ENCODE peak calls at places on chromosome 2, in eight cellular contexts. One of them, this sample, is unnamed. For H3K36me3, the result is how much of the 10 kb centered on the place peaks cover.

GRCh38 chr2:42030829-42031228 is 17.0 kb upstream of the PKDCC start:
- DNase-seq in CD4-positive, alpha-beta memory T cell: no peak
- DNase-seq in heart right ventricle: no peak
- DNase-seq in prostate gland: no peak
- DNase-seq in pancreas: no peak
- DNase-seq in PC-9: no peak
- DNase-seq in IMR-90: no peak
- DNase-seq in cardiac muscle cell: no peak
- DNase-seq in this sample: no peak

GRCh38 chr2:68714866-68715265 is 19.7 kb upstream of the ARHGAP25 start:
- DNase-seq in CD4-positive, alpha-beta memory T cell: no peak
- DNase-seq in heart right ventricle: peak
- DNase-seq in prostate gland: no peak
- DNase-seq in pancreas: no peak
- DNase-seq in PC-9: no peak
- DNase-seq in IMR-90: no peak
- DNase-seq in cardiac muscle cell: no peak
- DNase-seq in this sample: peak

GRCh38 chr2:108633379-108633778 is 85.9 kb upstream of the RANBP2 start:
- DNase-seq in CD4-positive, alpha-beta memory T cell: no peak
- DNase-seq in heart right ventricle: no peak
- DNase-seq in prostate gland: no peak
- DNase-seq in pancreas: no peak
- DNase-seq in PC-9: no peak
- DNase-seq in IMR-90: no peak
- DNase-seq in cardiac muscle cell: no peak
- DNase-seq in this sample: no peak

GRCh38 chr2:2793925-2794324 is 462.9 kb upstream of the MYT1L start:
- DNase-seq in CD4-positive, alpha-beta memory T cell: no peak
- DNase-seq in heart right ventricle: no peak
- DNase-seq in prostate gland: no peak
- DNase-seq in pancreas: no peak
- DNase-seq in PC-9: no peak
- DNase-seq in IMR-90: no peak
- DNase-seq in cardiac muscle cell: no peak
- DNase-seq in this sample: no peak

GRCh38 chr2:231413456-231413855 is 17.9 kb downstream of the B3GNT7 start:
- DNase-seq in CD4-positive, alpha-beta memory T cell: no peak
- DNase-seq in heart right ventricle: no peak
- DNase-seq in prostate gland: no peak
- DNase-seq in pancreas: no peak
- DNase-seq in PC-9: no peak
- DNase-seq in IMR-90: no peak
- DNase-seq in cardiac muscle cell: no peak
- DNase-seq in this sample: no peak

GRCh38 chr2:6639870-6640639 is 225.7 kb downstream of the CMPK2 start:
- DNase-seq in CD4-positive, alpha-beta memory T cell: no peak
- DNase-seq in heart right ventricle: no peak
- DNase-seq in prostate gland: no peak
- DNase-seq in pancreas: no peak
- DNase-seq in PC-9: no peak
- DNase-seq in IMR-90: no peak
- DNase-seq in cardiac muscle cell: peak
- DNase-seq in this sample: no peak

GRCh38 chr2:75922191-75922590 is 211.5 kb upstream of the GCFC2 start:
- DNase-seq in CD4-positive, alpha-beta memory T cell: no peak
- DNase-seq in heart right ventricle: no peak
- DNase-seq in prostate gland: no peak
- DNase-seq in pancreas: no peak
- DNase-seq in PC-9: no peak
- DNase-seq in IMR-90: no peak
- DNase-seq in cardiac muscle cell: no peak
- DNase-seq in this sample: no peak

GRCh38 chr2:223724831-223725230 is 112.6 kb downstream of the AP1S3 start:
- DNase-seq in CD4-positive, alpha-beta memory T cell: no peak
- DNase-seq in heart right ventricle: no peak
- DNase-seq in prostate gland: no peak
- DNase-seq in pancreas: no peak
- DNase-seq in PC-9: no peak
- DNase-seq in IMR-90: peak
- DNase-seq in cardiac muscle cell: no peak
- DNase-seq in this sample: no peak

GRCh38 chr2:191643425-191643824 is 34.5 kb upstream of the NABP1 start:
- DNase-seq in CD4-positive, alpha-beta memory T cell: no peak
- DNase-seq in heart right ventricle: no peak
- DNase-seq in prostate gland: peak
- DNase-seq in pancreas: no peak
- DNase-seq in PC-9: no peak
- DNase-seq in IMR-90: no peak
- DNase-seq in cardiac muscle cell: peak
- DNase-seq in this sample: no peak

GRCh38 chr2:86078801-86079545 is 26.7 kb downstream of the POLR1A start:
- DNase-seq in CD4-positive, alpha-beta memory T cell: peak
- DNase-seq in heart right ventricle: no peak
- DNase-seq in prostate gland: peak
- DNase-seq in pancreas: no peak
- DNase-seq in PC-9: peak
- DNase-seq in IMR-90: peak
- DNase-seq in cardiac muscle cell: peak
- DNase-seq in this sample: no peak

GRCh38 chr2:216713691-216714411 is 18.5 kb upstream of the IGFBP5 start:
- DNase-seq in CD4-positive, alpha-beta memory T cell: no peak
- DNase-seq in heart right ventricle: peak
- DNase-seq in prostate gland: peak
- DNase-seq in pancreas: no peak
- DNase-seq in PC-9: no peak
- DNase-seq in IMR-90: peak
- DNase-seq in cardiac muscle cell: no peak
- DNase-seq in this sample: no peak

GRCh38 chr2:164815071-164815793 is 26.4 kb downstream of the COBLL1 start:
- DNase-seq in CD4-positive, alpha-beta memory T cell: no peak
- DNase-seq in heart right ventricle: no peak
- DNase-seq in prostate gland: no peak
- DNase-seq in pancreas: no peak
- DNase-seq in PC-9: no peak
- DNase-seq in IMR-90: no peak
- DNase-seq in cardiac muscle cell: no peak
- DNase-seq in this sample: no peak

GRCh38 chr2:98505311-98505808 is 60.7 kb downstream of the INPP4A start:
- DNase-seq in CD4-positive, alpha-beta memory T cell: peak
- DNase-seq in heart right ventricle: no peak
- DNase-seq in prostate gland: no peak
- DNase-seq in pancreas: no peak
- DNase-seq in PC-9: no peak
- DNase-seq in IMR-90: no peak
- DNase-seq in cardiac muscle cell: no peak
- DNase-seq in this sample: no peak

GRCh38 chr2:63374341-63374740 is 213.9 kb downstream of the WDPCP start:
- DNase-seq in CD4-positive, alpha-beta memory T cell: no peak
- DNase-seq in heart right ventricle: no peak
- DNase-seq in prostate gland: no peak
- DNase-seq in pancreas: no peak
- DNase-seq in PC-9: no peak
- DNase-seq in IMR-90: no peak
- DNase-seq in cardiac muscle cell: no peak
- DNase-seq in this sample: no peak

GRCh38 chr2:101518470-101519172 is 43.7 kb upstream of the RFX8 start:
- DNase-seq in CD4-positive, alpha-beta memory T cell: no peak
- DNase-seq in heart right ventricle: peak
- DNase-seq in prostate gland: peak
- DNase-seq in pancreas: no peak
- DNase-seq in PC-9: peak
- DNase-seq in IMR-90: peak
- DNase-seq in cardiac muscle cell: peak
- DNase-seq in this sample: no peak

GRCh38 chr2:241087420-241088268 is 14.4 kb downstream of the MTERF4 start:
- DNase-seq in CD4-positive, alpha-beta memory T cell: no peak
- DNase-seq in heart right ventricle: no peak
- DNase-seq in prostate gland: no peak
- DNase-seq in pancreas: no peak
- DNase-seq in PC-9: no peak
- DNase-seq in IMR-90: no peak
- DNase-seq in cardiac muscle cell: no peak
- DNase-seq in this sample: peak

GRCh38 chr2:226446406-226447001 is 353.1 kb downstream of the IRS1 start:
- DNase-seq in CD4-positive, alpha-beta memory T cell: no peak
- DNase-seq in heart right ventricle: no peak
- DNase-seq in prostate gland: no peak
- DNase-seq in pancreas: no peak
- DNase-seq in PC-9: no peak
- DNase-seq in IMR-90: peak
- DNase-seq in cardiac muscle cell: peak
- DNase-seq in this sample: no peak

GRCh38 chr2:239968717-239969116 is 56.4 kb downstream of the NDUFA10 start:
- DNase-seq in CD4-positive, alpha-beta memory T cell: no peak
- DNase-seq in heart right ventricle: no peak
- DNase-seq in prostate gland: no peak
- DNase-seq in pancreas: no peak
- DNase-seq in PC-9: no peak
- DNase-seq in IMR-90: no peak
- DNase-seq in cardiac muscle cell: no peak
- DNase-seq in this sample: no peak

GRCh38 chr2:239973392-239973791 is 51.8 kb downstream of the NDUFA10 start:
- DNase-seq in CD4-positive, alpha-beta memory T cell: no peak
- DNase-seq in heart right ventricle: no peak
- DNase-seq in prostate gland: no peak
- DNase-seq in pancreas: no peak
- DNase-seq in PC-9: no peak
- DNase-seq in IMR-90: no peak
- DNase-seq in cardiac muscle cell: no peak
- DNase-seq in this sample: no peak

GRCh38 chr2:239971115-239971514 is 54.0 kb downstream of the NDUFA10 start:
- DNase-seq in CD4-positive, alpha-beta memory T cell: no peak
- DNase-seq in heart right ventricle: no peak
- DNase-seq in prostate gland: no peak
- DNase-seq in pancreas: no peak
- DNase-seq in PC-9: no peak
- DNase-seq in IMR-90: no peak
- DNase-seq in cardiac muscle cell: no peak
- DNase-seq in this sample: no peak

GRCh38 chr2:239967244-239968036 is 57.7 kb downstream of the NDUFA10 start:
- DNase-seq in CD4-positive, alpha-beta memory T cell: no peak
- DNase-seq in heart right ventricle: no peak
- DNase-seq in prostate gland: no peak
- DNase-seq in pancreas: no peak
- DNase-seq in PC-9: no peak
- DNase-seq in IMR-90: no peak
- DNase-seq in cardiac muscle cell: no peak
- DNase-seq in this sample: no peak

GRCh38 chr2:239970004-239970623 is 55.0 kb downstream of the NDUFA10 start:
- DNase-seq in CD4-positive, alpha-beta memory T cell: no peak
- DNase-seq in heart right ventricle: no peak
- DNase-seq in prostate gland: no peak
- DNase-seq in pancreas: no peak
- DNase-seq in PC-9: no peak
- DNase-seq in IMR-90: no peak
- DNase-seq in cardiac muscle cell: no peak
- DNase-seq in this sample: no peak
- H3K36me3 ChIP-seq in CD4-positive, alpha-beta memory T cell: under half
- H3K36me3 ChIP-seq in heart right ventricle: under half
- H3K36me3 ChIP-seq in prostate gland: under half
- H3K36me3 ChIP-seq in pancreas: under half
- H3K36me3 ChIP-seq in PC-9: under half
- H3K36me3 ChIP-seq in IMR-90: under half
- H3K36me3 ChIP-seq in cardiac muscle cell: under half
- H3K36me3 ChIP-seq in this sample: under half

DNA sequence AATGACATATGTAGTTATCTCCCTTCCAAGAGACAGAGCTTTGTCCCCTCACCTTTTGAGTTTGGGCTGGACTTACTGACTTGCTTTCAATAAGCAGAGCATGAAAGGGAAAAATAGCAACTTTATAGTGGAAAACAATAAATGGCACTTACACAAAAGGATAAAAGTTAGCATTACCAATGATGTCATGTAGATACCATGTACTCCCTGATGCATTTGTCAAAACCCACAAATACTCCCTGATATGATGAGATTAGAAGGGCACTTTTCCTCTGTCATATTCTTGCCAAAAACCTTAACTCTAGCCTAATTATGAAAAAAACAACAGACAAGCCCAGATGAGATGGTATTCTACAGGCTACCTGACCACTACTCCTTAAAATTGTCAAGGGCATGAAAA is 16.0 kb downstream of the HIBCH start:
- DNase-seq in CD4-positive, alpha-beta memory T cell: no peak
- DNase-seq in heart right ventricle: no peak
- DNase-seq in prostate gland: no peak
- DNase-seq in pancreas: no peak
- DNase-seq in PC-9: no peak
- DNase-seq in IMR-90: peak
- DNase-seq in cardiac muscle cell: no peak
- DNase-seq in this sample: no peak
- H3K36me3 ChIP-seq in CD4-positive, alpha-beta memory T cell: under half
- H3K36me3 ChIP-seq in heart right ventricle: under half
- H3K36me3 ChIP-seq in prostate gland: under half
- H3K36me3 ChIP-seq in pancreas: under half
- H3K36me3 ChIP-seq in PC-9: under half
- H3K36me3 ChIP-seq in IMR-90: under half
- H3K36me3 ChIP-seq in cardiac muscle cell: under half
- H3K36me3 ChIP-seq in this sample: under half

DNA sequence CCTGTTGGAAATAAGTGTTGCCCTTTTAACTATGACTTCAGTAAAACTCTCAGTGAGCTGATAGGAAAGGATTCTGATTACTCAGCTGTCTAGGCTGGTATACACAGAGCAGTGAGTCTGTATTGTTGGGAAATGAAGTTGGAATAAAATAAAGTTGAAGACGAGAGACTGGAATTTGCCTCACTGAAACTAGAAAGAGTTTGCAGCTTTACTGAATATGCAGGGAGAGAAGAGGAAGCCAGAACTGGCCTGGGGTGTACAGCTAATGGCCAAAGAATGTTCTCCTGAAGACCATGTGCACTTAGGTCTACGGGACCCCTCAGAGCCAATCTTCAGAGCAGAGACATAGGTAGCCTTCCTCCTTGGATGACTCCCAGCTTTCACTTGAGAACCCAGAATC is 26.5 kb downstream of the EIF4E2 start:
- DNase-seq in CD4-positive, alpha-beta memory T cell: no peak
- DNase-seq in heart right ventricle: no peak
- DNase-seq in prostate gland: no peak
- DNase-seq in pancreas: no peak
- DNase-seq in PC-9: no peak
- DNase-seq in IMR-90: peak
- DNase-seq in cardiac muscle cell: no peak
- DNase-seq in this sample: no peak
- H3K36me3 ChIP-seq in CD4-positive, alpha-beta memory T cell: under half
- H3K36me3 ChIP-seq in heart right ventricle: under half
- H3K36me3 ChIP-seq in prostate gland: under half
- H3K36me3 ChIP-seq in pancreas: under half
- H3K36me3 ChIP-seq in PC-9: under half
- H3K36me3 ChIP-seq in IMR-90: under half
- H3K36me3 ChIP-seq in cardiac muscle cell: under half
- H3K36me3 ChIP-seq in this sample: under half

DNA sequence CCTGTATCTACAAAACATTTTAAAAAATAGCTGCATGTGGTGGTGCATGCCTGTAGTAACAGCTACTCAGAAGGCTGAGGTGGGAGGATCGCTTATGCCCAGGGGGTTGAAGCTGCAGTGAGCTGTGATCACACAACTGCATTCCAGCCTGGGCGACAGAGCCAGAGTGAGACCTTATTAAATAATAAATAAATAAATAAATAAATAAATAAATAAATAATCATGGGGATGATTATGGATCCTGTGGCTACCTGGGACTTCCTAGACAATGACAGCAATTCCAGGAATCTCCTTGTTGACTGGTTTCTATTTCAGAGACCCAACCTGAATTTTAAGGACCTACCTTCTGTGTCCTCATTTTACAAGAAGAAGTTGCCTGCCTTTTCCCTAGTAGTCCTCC is 91.5 kb downstream of the KCTD18 start:
- DNase-seq in CD4-positive, alpha-beta memory T cell: no peak
- DNase-seq in heart right ventricle: no peak
- DNase-seq in prostate gland: no peak
- DNase-seq in pancreas: no peak
- DNase-seq in PC-9: no peak
- DNase-seq in IMR-90: no peak
- DNase-seq in cardiac muscle cell: no peak
- DNase-seq in this sample: no peak
- H3K36me3 ChIP-seq in CD4-positive, alpha-beta memory T cell: under half
- H3K36me3 ChIP-seq in heart right ventricle: under half
- H3K36me3 ChIP-seq in prostate gland: under half
- H3K36me3 ChIP-seq in pancreas: under half
- H3K36me3 ChIP-seq in PC-9: under half
- H3K36me3 ChIP-seq in IMR-90: under half
- H3K36me3 ChIP-seq in cardiac muscle cell: under half
- H3K36me3 ChIP-seq in this sample: under half